ENCODE peak calls at places on chromosomes 7 and 10, in eight cellular contexts. One of them, this sample, is unnamed.

GRCh38 chr10:123986736-123987135 is 95.1 kb upstream of the CPXM2 start:
- DNase-seq in NB4: no peak
- DNase-seq in neural crest cell: no peak
- DNase-seq in upper lobe of right lung: no peak
- DNase-seq in brain microvascular endothelial cell: no peak
- DNase-seq in fibroblast of villous mesenchyme: peak; percentile 75
- DNase-seq in adrenal gland: no peak
- DNase-seq in Panc1: no peak
- DNase-seq in this sample: no peak

GRCh38 chr7:138752568-138753518 is 45.0 kb upstream of the TMEM213 start:
- DNase-seq in NB4: peak; percentile 22
- DNase-seq in neural crest cell: no peak
- DNase-seq in upper lobe of right lung: no peak
- DNase-seq in brain microvascular endothelial cell: no peak
- DNase-seq in fibroblast of villous mesenchyme: no peak
- DNase-seq in adrenal gland: peak; percentile 78
- DNase-seq in Panc1: peak; percentile 100
- DNase-seq in this sample: no peak

GRCh38 chr7:81299272-81299671 is 380.4 kb upstream of the SEMA3C start:
- DNase-seq in NB4: peak; percentile 90
- DNase-seq in neural crest cell: no peak
- DNase-seq in upper lobe of right lung: no peak
- DNase-seq in brain microvascular endothelial cell: peak; percentile 95
- DNase-seq in fibroblast of villous mesenchyme: peak; percentile 99
- DNase-seq in adrenal gland: no peak
- DNase-seq in Panc1: peak; percentile 88
- DNase-seq in this sample: peak; percentile 24

GRCh38 chr10:21715531-21716195 is 181.6 kb downstream of the MLLT10 start:
- DNase-seq in NB4: no peak
- DNase-seq in neural crest cell: no peak
- DNase-seq in upper lobe of right lung: no peak
- DNase-seq in brain microvascular endothelial cell: no peak
- DNase-seq in fibroblast of villous mesenchyme: peak; percentile 14
- DNase-seq in adrenal gland: no peak
- DNase-seq in Panc1: no peak
- DNase-seq in this sample: no peak

GRCh38 chr7:93245525-93246432 is 13.6 kb downstream of the VPS50 start:
- DNase-seq in NB4: peak; percentile 50
- DNase-seq in neural crest cell: no peak
- DNase-seq in upper lobe of right lung: no peak
- DNase-seq in brain microvascular endothelial cell: no peak
- DNase-seq in fibroblast of villous mesenchyme: peak; percentile 59
- DNase-seq in adrenal gland: no peak
- DNase-seq in Panc1: no peak
- DNase-seq in this sample: no peak

GRCh38 chr7:1777122-1777521 is 107.0 kb downstream of the ELFN1 start:
- DNase-seq in NB4: no peak
- DNase-seq in neural crest cell: no peak
- DNase-seq in upper lobe of right lung: no peak
- DNase-seq in brain microvascular endothelial cell: no peak
- DNase-seq in fibroblast of villous mesenchyme: no peak
- DNase-seq in adrenal gland: no peak
- DNase-seq in Panc1: no peak
- DNase-seq in this sample: no peak

GRCh38 chr10:22481106-22481505 is 135.8 kb downstream of the SPAG6 start:
- DNase-seq in NB4: no peak
- DNase-seq in neural crest cell: no peak
- DNase-seq in upper lobe of right lung: no peak
- DNase-seq in brain microvascular endothelial cell: no peak
- DNase-seq in fibroblast of villous mesenchyme: no peak
- DNase-seq in adrenal gland: no peak
- DNase-seq in Panc1: no peak
- DNase-seq in this sample: no peak

GRCh38 chr10:117254338-117254737 is 13.4 kb downstream of the SLC18A2 start:
- DNase-seq in NB4: no peak
- DNase-seq in neural crest cell: no peak
- DNase-seq in upper lobe of right lung: no peak
- DNase-seq in brain microvascular endothelial cell: no peak
- DNase-seq in fibroblast of villous mesenchyme: no peak
- DNase-seq in adrenal gland: no peak
- DNase-seq in Panc1: no peak
- DNase-seq in this sample: no peak

GRCh38 chr10:132448248-132448731 is 51.3 kb downstream of the PWWP2B start:
- DNase-seq in NB4: peak; percentile 57
- DNase-seq in neural crest cell: no peak
- DNase-seq in upper lobe of right lung: peak; percentile 94
- DNase-seq in brain microvascular endothelial cell: no peak
- DNase-seq in fibroblast of villous mesenchyme: peak; percentile 68
- DNase-seq in adrenal gland: peak; percentile 91
- DNase-seq in Panc1: peak; percentile 69
- DNase-seq in this sample: no peak

GRCh38 chr10:51257511-51258248 is 183.4 kb downstream of the PRKG1 start:
- DNase-seq in NB4: no peak
- DNase-seq in neural crest cell: no peak
- DNase-seq in upper lobe of right lung: no peak
- DNase-seq in brain microvascular endothelial cell: no peak
- DNase-seq in fibroblast of villous mesenchyme: no peak
- DNase-seq in adrenal gland: no peak
- DNase-seq in Panc1: no peak
- DNase-seq in this sample: no peak

GRCh38 chr7:12570529-12571461 is at the start of gene SCIN:
- DNase-seq in NB4: peak; percentile 20
- DNase-seq in neural crest cell: peak; percentile 22
- DNase-seq in upper lobe of right lung: peak; percentile 83
- DNase-seq in brain microvascular endothelial cell: peak; percentile 25
- DNase-seq in fibroblast of villous mesenchyme: no peak
- DNase-seq in adrenal gland: no peak
- DNase-seq in Panc1: no peak
- DNase-seq in this sample: no peak

DNA sequence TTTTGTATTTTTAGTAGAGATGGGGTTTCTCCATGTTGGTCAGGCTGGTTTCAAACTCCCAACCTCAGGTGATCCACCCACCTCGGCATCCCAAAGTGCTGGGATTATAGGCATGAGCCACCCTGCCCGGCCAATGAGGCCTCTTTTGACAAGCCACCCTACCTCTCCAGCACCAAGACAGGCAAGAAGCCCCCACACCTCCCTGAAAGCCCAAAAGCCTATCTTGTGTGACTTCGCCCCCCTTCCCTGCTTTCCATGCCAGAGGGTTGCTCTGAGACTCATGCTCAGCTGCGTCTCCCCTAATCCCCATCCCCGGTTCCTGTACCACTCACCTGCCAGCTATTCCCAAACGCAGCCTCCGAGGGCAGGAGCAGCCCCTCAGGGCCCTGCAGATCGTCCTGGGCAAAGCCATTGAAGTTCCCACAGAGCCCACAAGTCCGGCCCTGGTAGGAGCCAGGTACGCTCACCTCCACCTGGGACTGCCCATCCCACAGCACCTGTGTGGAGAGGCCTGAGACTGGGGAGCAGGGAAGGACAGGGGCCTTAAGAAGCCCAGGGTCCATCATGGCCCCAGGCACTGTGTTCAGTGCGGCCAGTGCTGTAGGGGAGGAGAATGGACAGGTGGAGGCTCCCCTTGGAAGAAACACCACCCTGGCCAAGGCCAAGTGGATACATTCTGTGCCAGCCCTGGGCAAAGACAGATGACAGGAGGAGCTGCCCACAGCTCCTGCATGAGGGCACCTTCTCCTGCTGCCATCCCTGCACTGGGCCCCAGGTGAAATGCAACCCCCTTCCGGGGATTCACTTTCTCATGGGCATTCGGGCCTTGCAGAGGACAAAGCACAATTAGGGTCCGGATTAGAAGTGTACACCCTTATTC is 15.8 kb downstream of the ATP6V1F start:
- DNase-seq in NB4: no peak
- DNase-seq in neural crest cell: no peak
- DNase-seq in upper lobe of right lung: peak; percentile 53
- DNase-seq in brain microvascular endothelial cell: no peak
- DNase-seq in fibroblast of villous mesenchyme: no peak
- DNase-seq in adrenal gland: no peak
- DNase-seq in Panc1: no peak
- DNase-seq in this sample: peak; percentile 59
- TF ChIP-seq CTCF in NB4: no peak
- TF ChIP-seq CTCF in neural crest cell: no peak
- TF ChIP-seq CTCF in upper lobe of right lung: no peak
- TF ChIP-seq CTCF in brain microvascular endothelial cell: no peak
- TF ChIP-seq CTCF in fibroblast of villous mesenchyme: no peak
- TF ChIP-seq CTCF in adrenal gland: no peak
- TF ChIP-seq CTCF in Panc1: no peak
- TF ChIP-seq CTCF in this sample: no peak

GRCh38 chr10:76301950-76302349 is 870.5 kb downstream of the LRMDA start:
- DNase-seq in NB4: peak; percentile 20
- DNase-seq in neural crest cell: no peak
- DNase-seq in upper lobe of right lung: no peak
- DNase-seq in brain microvascular endothelial cell: no peak
- DNase-seq in fibroblast of villous mesenchyme: no peak
- DNase-seq in adrenal gland: no peak
- DNase-seq in Panc1: no peak
- DNase-seq in this sample: no peak
- TF ChIP-seq CTCF in NB4: peak; percentile 21
- TF ChIP-seq CTCF in neural crest cell: peak; percentile 23
- TF ChIP-seq CTCF in upper lobe of right lung: peak; percentile 20
- TF ChIP-seq CTCF in brain microvascular endothelial cell: peak; percentile 24
- TF ChIP-seq CTCF in fibroblast of villous mesenchyme: no peak
- TF ChIP-seq CTCF in adrenal gland: no peak
- TF ChIP-seq CTCF in Panc1: peak; percentile 29
- TF ChIP-seq CTCF in this sample: no peak

DNA sequence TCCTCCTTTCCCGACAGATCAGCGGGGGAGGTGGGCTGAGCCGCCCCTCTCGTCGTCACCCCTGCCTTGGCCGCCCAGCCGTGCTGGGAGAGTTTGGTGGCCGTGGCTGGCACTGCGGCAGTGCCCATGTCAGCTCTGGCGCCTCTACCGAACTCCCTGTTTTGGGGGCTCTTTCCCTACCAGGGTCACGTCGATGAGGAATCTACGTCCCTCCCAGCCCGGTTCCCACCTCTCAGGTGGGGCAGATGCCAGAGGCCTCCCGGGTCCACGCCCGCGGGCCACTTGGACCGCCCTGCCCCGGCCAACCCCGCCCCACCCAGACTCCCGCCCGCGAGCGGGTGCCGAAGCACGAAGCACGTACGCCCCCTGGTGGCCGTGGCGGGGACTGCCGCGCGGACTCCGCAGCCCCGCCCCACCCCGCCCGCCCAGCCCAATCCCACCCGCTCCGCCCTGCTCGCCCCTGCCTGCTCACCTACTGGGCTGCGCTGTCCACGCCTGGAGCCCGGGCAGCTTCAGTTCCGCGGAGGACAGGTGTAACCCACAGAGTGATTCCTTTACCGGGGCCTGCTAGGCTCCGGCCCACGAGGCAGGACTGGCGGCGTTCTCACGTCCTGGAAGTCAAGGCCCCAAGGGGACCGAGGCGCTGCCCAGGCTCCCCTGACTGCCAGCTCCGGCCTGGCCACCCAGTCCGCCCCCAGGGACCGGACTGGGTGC is 127.0 kb downstream of the UBE2H start:
- DNase-seq in NB4: peak; percentile 81
- DNase-seq in neural crest cell: peak; percentile 95
- DNase-seq in upper lobe of right lung: peak; percentile 95
- DNase-seq in brain microvascular endothelial cell: peak; percentile 42
- DNase-seq in fibroblast of villous mesenchyme: peak; percentile 58
- DNase-seq in adrenal gland: peak; percentile 91
- DNase-seq in Panc1: peak; percentile 43
- DNase-seq in this sample: peak; percentile 84
- TF ChIP-seq CTCF in NB4: peak; percentile 58
- TF ChIP-seq CTCF in neural crest cell: peak; percentile 95
- TF ChIP-seq CTCF in upper lobe of right lung: peak; percentile 98
- TF ChIP-seq CTCF in brain microvascular endothelial cell: peak; percentile 50
- TF ChIP-seq CTCF in fibroblast of villous mesenchyme: peak; percentile 50
- TF ChIP-seq CTCF in adrenal gland: peak; percentile 53
- TF ChIP-seq CTCF in Panc1: peak; percentile 92
- TF ChIP-seq CTCF in this sample: peak; percentile 64

DNA sequence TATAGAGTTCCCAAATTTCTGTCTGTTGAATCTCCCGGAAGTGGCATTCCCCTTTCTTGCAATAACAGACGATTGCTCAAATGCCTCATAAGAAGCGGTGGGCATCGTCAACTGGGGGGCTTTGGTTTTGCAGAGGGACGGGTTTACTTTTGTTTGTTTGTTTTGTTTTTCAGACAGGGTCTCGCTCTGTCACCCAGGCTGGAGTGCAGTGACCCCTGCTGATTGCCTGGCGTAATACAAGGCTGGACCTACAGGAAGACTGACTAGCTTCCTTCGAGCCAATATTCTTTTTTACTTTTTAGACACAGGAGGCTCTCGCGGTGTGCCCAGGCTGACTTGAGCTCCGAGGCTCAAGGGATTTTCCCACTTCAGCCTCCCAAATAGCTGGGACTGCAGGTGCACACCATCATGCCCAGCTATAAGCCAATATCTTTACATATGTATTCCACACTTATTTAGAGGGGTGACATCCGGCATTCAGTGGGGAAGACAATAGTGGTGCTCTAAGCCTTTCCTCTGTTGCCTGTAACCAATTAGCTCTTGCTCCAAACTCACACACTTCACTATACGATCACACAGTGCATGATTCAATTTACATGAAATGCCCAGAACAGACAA is 58.1 kb downstream of the FHIP2A start:
- DNase-seq in NB4: peak; percentile 54
- DNase-seq in neural crest cell: peak; percentile 59
- DNase-seq in upper lobe of right lung: no peak
- DNase-seq in brain microvascular endothelial cell: no peak
- DNase-seq in fibroblast of villous mesenchyme: no peak
- DNase-seq in adrenal gland: no peak
- DNase-seq in Panc1: no peak
- DNase-seq in this sample: no peak
- TF ChIP-seq CTCF in NB4: peak; percentile 69
- TF ChIP-seq CTCF in neural crest cell: peak; percentile 61
- TF ChIP-seq CTCF in upper lobe of right lung: peak; percentile 58
- TF ChIP-seq CTCF in brain microvascular endothelial cell: peak; percentile 86
- TF ChIP-seq CTCF in fibroblast of villous mesenchyme: peak; percentile 62
- TF ChIP-seq CTCF in adrenal gland: peak; percentile 21
- TF ChIP-seq CTCF in Panc1: peak; percentile 97
- TF ChIP-seq CTCF in this sample: peak; percentile 26

This sample was measured in tibial artery.